ENCODE peak calls at places on chromosome 5, in nine cellular contexts. Q, T, F, R, S, Z, W, I and B are unnamed samples.

GRCh38 chr5:157076558-157076957 is 17.6 kb upstream of the HAVCR1 start:
- DNase-seq in Q (no peak), T (no peak), I (no peak), Z (peak; percentile 35), R (no peak), S (no peak), F (no peak), W (peak; percentile 4), B (peak; percentile 56)

GRCh38 chr5:55535199-55535905 is 588 bp upstream of the PLPP1 start:
- DNase-seq in S (no peak), W (no peak), F (no peak), Z (no peak), T (no peak), Q (no peak), I (no peak), R (no peak), B (no peak)

GRCh38 chr5:112418412-112419049 is 546 bp downstream of the EPB41L4A start:
- DNase-seq in Q (no peak), I (no peak), R (peak; percentile 22), W (no peak), T (peak; percentile 13), Z (no peak), S (no peak), F (no peak), B (no peak)

GRCh38 chr5:178155065-178155464 is 1.4 kb upstream of the NHP2 start:
- DNase-seq in W (no peak), F (no peak), T (no peak), R (no peak), Z (no peak), Q (no peak), I (no peak), S (no peak), B (no peak)

GRCh38 chr5:88391116-88391515 is 122.5 kb upstream of the TMEM161B start:
- DNase-seq in S (no peak), Z (no peak), Q (no peak), F (no peak), T (no peak), W (no peak), R (no peak), I (no peak), B (no peak)

GRCh38 chr5:141821430-141821925 is 56.7 kb downstream of the PCDH1 start:
- DNase-seq in S (no peak), R (no peak), I (peak; percentile 58), Q (peak; percentile 58), Z (no peak), F (no peak), T (no peak), W (no peak), B (peak; percentile 42)

GRCh38 chr5:80165430-80165829 is 90.4 kb downstream of the SERINC5 start:
- DNase-seq in Q (no peak), T (no peak), R (no peak), S (no peak), I (no peak), Z (no peak), W (no peak), F (no peak), B (no peak)

GRCh38 chr5:102306121-102306520 is 10.0 kb upstream of the SLCO4C1 start:
- DNase-seq in T (no peak), S (no peak), I (no peak), F (no peak), Z (no peak), R (no peak), W (no peak), Q (no peak), B (no peak)

GRCh38 chr5:88236866-88237642 is 31.6 kb downstream of the TMEM161B start:
- DNase-seq in Z (no peak), Q (no peak), T (no peak), R (no peak), I (no peak), S (no peak), W (no peak), F (no peak), B (no peak)

GRCh38 chr5:178386532-178386931 is 153.9 kb upstream of the PHYKPL start:
- DNase-seq in I (no peak), T (no peak), Z (no peak), R (no peak), S (no peak), W (no peak), F (no peak), Q (no peak), B (no peak)

GRCh38 chr5:146825033-146825432 is 53.5 kb downstream of the PPP2R2B start:
- DNase-seq in W (no peak), T (no peak), S (no peak), F (no peak), Q (peak; percentile 34), R (peak; percentile 18), I (no peak), Z (no peak), B (peak; percentile 10)

DNA sequence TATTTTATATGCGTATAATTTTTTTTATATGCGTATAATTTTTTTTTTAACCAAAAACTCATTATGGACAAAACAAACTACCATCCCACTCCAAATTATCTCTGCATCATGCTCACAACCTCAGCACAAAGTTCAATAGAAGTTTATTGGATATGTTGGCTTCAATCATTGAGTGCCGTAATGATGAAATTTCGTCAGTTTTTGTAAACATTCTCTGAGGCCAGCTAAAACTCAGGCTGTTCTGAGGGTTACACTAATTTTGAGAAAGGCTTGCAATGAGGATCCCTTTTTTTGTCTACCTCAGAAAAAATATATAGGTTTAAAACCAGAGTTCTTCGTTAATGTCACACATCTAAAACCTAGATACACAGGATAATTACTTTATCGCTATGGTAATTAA is 1253.2 kb downstream of the EFNA5 start:
- DNase-seq in F (no peak), Z (no peak), T (no peak), Q (no peak), S (no peak), R (no peak), W (no peak), I (no peak), B (no peak)
- H3K4me3 ChIP-seq in F (no peak overlapping the region), Z (no peak overlapping the region), T (no peak overlapping the region), Q (no peak overlapping the region), S (no peak overlapping the region), R (no peak overlapping the region), W (no peak overlapping the region), I (no peak overlapping the region), B (no peak overlapping the region)

GRCh38 chr5:163458778-163459405 is 1.0 kb downstream of the NUDCD2 start:
- DNase-seq in Z (no peak), S (no peak), Q (no peak), W (no peak), I (no peak), F (no peak), T (no peak), R (no peak), B (no peak)

GRCh38 chr5:163456840-163457239 is 3.1 kb downstream of the NUDCD2 start:
- DNase-seq in F (no peak), Q (no peak), Z (no peak), I (no peak), T (no peak), W (no peak), S (no peak), R (no peak), B (no peak)

GRCh38 chr5:163460562-163461176 is at the start of gene HMMR:
- DNase-seq in W (no peak), R (no peak), Z (peak; percentile 20), F (no peak), T (no peak), I (no peak), Q (no peak), S (no peak), B (no peak)

GRCh38 chr5:163459888-163460561 is at the start of gene NUDCD2:
- DNase-seq in I (peak; percentile 98), Z (peak; percentile 96), Q (peak; percentile 97), F (peak; percentile 96), W (peak; percentile 98), T (peak; percentile 96), R (peak; percentile 94), S (peak; percentile 83), B (peak; percentile 96)

GRCh38 chr5:163459465-163459887 is 426 bp downstream of the NUDCD2 start:
- DNase-seq in F (no peak), W (no peak), I (no peak), R (no peak), S (no peak), Z (no peak), T (no peak), Q (no peak), B (no peak)
- TF ChIP-seq CTCF in F (peak; percentile 5), W (no peak), I (no peak), R (no peak), S (no peak), Z (no peak), T (no peak), Q (no peak), B (no peak)

GRCh38 chr5:130526708-130527107 is 622.4 kb downstream of the CHSY3 start:
- DNase-seq in W (no peak), Q (no peak), T (no peak), S (no peak), F (no peak), Z (no peak), I (no peak), R (no peak), B (no peak)

GRCh38 chr5:130532786-130533185 is 628.5 kb downstream of the CHSY3 start:
- DNase-seq in I (no peak), T (no peak), F (no peak), R (no peak), Z (no peak), Q (no peak), S (no peak), W (no peak), B (no peak)

GRCh38 chr5:130528474-130528873 is 624.2 kb downstream of the CHSY3 start:
- DNase-seq in Z (no peak), F (no peak), R (no peak), W (no peak), Q (no peak), T (no peak), S (no peak), I (no peak), B (no peak)

GRCh38 chr5:130529111-130529510 is 624.8 kb downstream of the CHSY3 start:
- DNase-seq in W (no peak), S (no peak), Q (no peak), Z (no peak), T (no peak), F (no peak), I (no peak), R (no peak), B (no peak)

DNA sequence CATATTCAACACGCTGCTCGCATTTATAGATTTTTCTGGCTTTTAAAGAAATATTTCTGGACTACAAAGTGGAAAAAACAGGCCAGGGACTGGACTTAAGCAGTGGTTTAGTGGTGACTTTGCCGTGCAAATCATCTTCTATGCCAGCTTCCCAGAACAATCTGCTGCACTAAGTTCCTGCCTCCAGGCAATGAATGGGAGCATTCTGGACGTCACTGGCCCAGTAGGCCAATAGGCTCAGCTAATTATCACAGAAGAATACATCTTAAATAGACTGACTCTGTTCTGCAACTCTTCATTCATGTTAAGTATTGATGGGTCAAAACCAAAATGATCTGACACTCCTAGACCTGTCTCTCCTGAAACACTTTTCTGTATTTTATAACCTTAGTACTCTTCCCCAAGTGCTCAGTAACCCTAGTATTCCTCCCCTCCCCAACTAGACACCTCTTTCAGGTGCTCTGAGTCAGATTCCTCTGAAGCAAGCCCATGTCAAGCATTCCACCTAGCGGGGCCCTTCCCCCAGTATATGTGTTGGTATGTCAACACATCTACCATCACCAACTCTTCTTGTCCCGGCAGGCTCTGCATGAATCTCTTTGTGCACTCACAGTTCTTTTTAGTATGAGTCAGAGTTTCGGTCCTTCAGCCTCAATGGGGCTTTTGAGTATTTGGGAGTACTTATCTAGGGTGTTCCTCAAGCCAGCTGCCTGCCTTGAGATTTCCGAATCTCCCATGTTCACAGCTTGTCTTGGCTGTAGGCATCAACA is 625.6 kb downstream of the CHSY3 start:
- DNase-seq in R (no peak), I (no peak), S (no peak), Z (no peak), W (no peak), T (no peak), Q (no peak), F (no peak), B (no peak)
- H3K27me3 ChIP-seq in R (no peaks in the 10 kb centered on the region), I (no peaks in the 10 kb centered on the region), S (no peaks in the 10 kb centered on the region), Z (no peaks in the 10 kb centered on the region), W (no peaks in the 10 kb centered on the region), T (no peaks in the 10 kb centered on the region), Q (no peaks in the 10 kb centered on the region), F (no peaks in the 10 kb centered on the region), B (no peaks in the 10 kb centered on the region)

GRCh38 chr5:12616093-12616492 is 711.8 kb upstream of the CTNND2 start:
- DNase-seq in F (no peak), S (no peak), R (no peak), W (no peak), T (no peak), Z (no peak), I (no peak), Q (no peak), B (no peak)
- H3K4me3 ChIP-seq in F (no peak overlapping the region), S (no peak overlapping the region), R (no peak overlapping the region), W (no peak overlapping the region), T (no peak overlapping the region), Z (no peak overlapping the region), I (no peak overlapping the region), Q (no peak overlapping the region), B (no peak overlapping the region)